ENCODE peak calls at places on chromosomes 11 and 22, in six cellular contexts. One of them, this sample, is unnamed.

GRCh38 chr11:14644396-14645246 is 1.0 kb downstream of the PDE3B start:
- DNase-seq in Kasumi-1: peak
- DNase-seq in OCI-LY7: no peak
- DNase-seq in HTR-8/SVneo: no peak
- DNase-seq in amygdala: no peak
- DNase-seq in K562: peak
- DNase-seq in this sample: peak

GRCh38 chr22:43378011-43378704 is 33.7 kb upstream of the MPPED1 start:
- DNase-seq in Kasumi-1: peak
- DNase-seq in HTR-8/SVneo: no peak
- DNase-seq in K562: no peak
- DNase-seq in amygdala: no peak
- DNase-seq in OCI-LY7: no peak
- DNase-seq in this sample: no peak

GRCh38 chr11:16607675-16608644 is 130.5 kb upstream of the C11orf58 start:
- DNase-seq in Kasumi-1: no peak
- DNase-seq in amygdala: no peak
- DNase-seq in OCI-LY7: no peak
- DNase-seq in HTR-8/SVneo: no peak
- DNase-seq in K562: peak
- DNase-seq in this sample: peak

GRCh38 chr11:75597636-75598035 is 35.6 kb downstream of the SERPINH1 start:
- DNase-seq in HTR-8/SVneo: peak
- DNase-seq in amygdala: no peak
- DNase-seq in K562: peak
- DNase-seq in OCI-LY7: peak
- DNase-seq in Kasumi-1: peak
- DNase-seq in this sample: no peak

GRCh38 chr11:67423891-67424613 is 4.2 kb upstream of the RPS6KB2 start:
- DNase-seq in HTR-8/SVneo: no peak
- DNase-seq in Kasumi-1: no peak
- DNase-seq in amygdala: no peak
- DNase-seq in OCI-LY7: no peak
- DNase-seq in K562: no peak
- DNase-seq in this sample: no peak

GRCh38 chr11:116563713-116564050 is 209.1 kb downstream of the BUD13 start:
- DNase-seq in K562: no peak
- DNase-seq in amygdala: no peak
- DNase-seq in Kasumi-1: no peak
- DNase-seq in HTR-8/SVneo: no peak
- DNase-seq in OCI-LY7: no peak
- DNase-seq in this sample: no peak

GRCh38 chr11:45913514-45913913 is 4.2 kb downstream of the PEX16 start:
- DNase-seq in HTR-8/SVneo: no peak
- DNase-seq in OCI-LY7: no peak
- DNase-seq in amygdala: no peak
- DNase-seq in K562: no peak
- DNase-seq in Kasumi-1: no peak
- DNase-seq in this sample: no peak

GRCh38 chr11:119288219-119288618 is 28.7 kb downstream of the MCAM start:
- DNase-seq in Kasumi-1: no peak
- DNase-seq in amygdala: no peak
- DNase-seq in HTR-8/SVneo: no peak
- DNase-seq in K562: no peak
- DNase-seq in OCI-LY7: no peak
- DNase-seq in this sample: no peak

GRCh38 chr22:20606041-20606783 is 98.8 kb downstream of the MED15 start:
- DNase-seq in OCI-LY7: peak
- DNase-seq in K562: peak
- DNase-seq in HTR-8/SVneo: peak
- DNase-seq in amygdala: no peak
- DNase-seq in Kasumi-1: peak
- DNase-seq in this sample: no peak

GRCh38 chr11:9619971-9620370 is 43.9 kb upstream of the SWAP70 start:
- DNase-seq in K562: no peak
- DNase-seq in amygdala: no peak
- DNase-seq in OCI-LY7: no peak
- DNase-seq in HTR-8/SVneo: no peak
- DNase-seq in Kasumi-1: no peak
- DNase-seq in this sample: no peak

GRCh38 chr22:20080776-20081654 is 974 bp downstream of the DGCR8 start:
- DNase-seq in K562: peak
- DNase-seq in amygdala: no peak
- DNase-seq in OCI-LY7: peak
- DNase-seq in HTR-8/SVneo: peak
- DNase-seq in Kasumi-1: peak
- DNase-seq in this sample: peak

GRCh38 chr11:105969756-105970155 is 52.3 kb downstream of the MSANTD4 start:
- DNase-seq in K562: no peak
- DNase-seq in Kasumi-1: no peak
- DNase-seq in HTR-8/SVneo: no peak
- DNase-seq in OCI-LY7: no peak
- DNase-seq in amygdala: no peak
- DNase-seq in this sample: no peak

GRCh38 chr11:75240381-75241035 is at the start of gene TPBGL:
- DNase-seq in OCI-LY7: no peak
- DNase-seq in HTR-8/SVneo: no peak
- DNase-seq in amygdala: no peak
- DNase-seq in K562: peak
- DNase-seq in Kasumi-1: no peak
- DNase-seq in this sample: no peak

GRCh38 chr22:23221351-23221804 is 41.1 kb downstream of the BCR start:
- DNase-seq in amygdala: no peak
- DNase-seq in Kasumi-1: no peak
- DNase-seq in K562: no peak
- DNase-seq in OCI-LY7: no peak
- DNase-seq in HTR-8/SVneo: no peak
- DNase-seq in this sample: no peak

GRCh38 chr11:118212131-118212725 is 12.6 kb downstream of the JAML start:
- DNase-seq in Kasumi-1: no peak
- DNase-seq in amygdala: no peak
- DNase-seq in HTR-8/SVneo: no peak
- DNase-seq in K562: peak
- DNase-seq in OCI-LY7: no peak
- DNase-seq in this sample: no peak

GRCh38 chr11:82980292-82980691 is 78.8 kb downstream of the DDIAS start:
- DNase-seq in Kasumi-1: no peak
- DNase-seq in amygdala: no peak
- DNase-seq in OCI-LY7: no peak
- DNase-seq in K562: no peak
- DNase-seq in HTR-8/SVneo: peak
- DNase-seq in this sample: no peak

This sample was measured in Right ventricle myocardium superior.